ENCODE peak calls at places on chromosomes 4 and X, in eight cellular contexts. One of them, this sample, is unnamed.

GRCh38 chr4:74682567-74683359 is 111.6 kb downstream of the BTC start:
- DNase-seq in activated CD4-positive, alpha-beta T cell treated with anti-CD3 and anti-CD28 coated beads, Interleukin-2, amount 50 U/mL, for 4 hours: no peak
- DNase-seq in lung: peak; percentile 42
- DNase-seq in mucosa of descending colon: no peak
- DNase-seq in H9: peak; percentile 72
- DNase-seq in GM20000: no peak
- DNase-seq in A172: peak; percentile 87
- DNase-seq in NCI-H1436 treated with DMSO at 0.1 percent for 48 hours: no peak
- DNase-seq in this sample: no peak

GRCh38 chr4:1786544-1787362 is 6.3 kb upstream of the FGFR3 start:
- DNase-seq in activated CD4-positive, alpha-beta T cell treated with anti-CD3 and anti-CD28 coated beads, Interleukin-2, amount 50 U/mL, for 4 hours: no peak
- DNase-seq in lung: no peak
- DNase-seq in mucosa of descending colon: no peak
- DNase-seq in H9: no peak
- DNase-seq in GM20000: no peak
- DNase-seq in A172: no peak
- DNase-seq in NCI-H1436 treated with DMSO at 0.1 percent for 48 hours: no peak
- DNase-seq in this sample: no peak

GRCh38 chr4:11214281-11214680 is 214.4 kb downstream of the HS3ST1 start:
- DNase-seq in activated CD4-positive, alpha-beta T cell treated with anti-CD3 and anti-CD28 coated beads, Interleukin-2, amount 50 U/mL, for 4 hours: no peak
- DNase-seq in lung: no peak
- DNase-seq in mucosa of descending colon: no peak
- DNase-seq in H9: no peak
- DNase-seq in GM20000: no peak
- DNase-seq in A172: no peak
- DNase-seq in NCI-H1436 treated with DMSO at 0.1 percent for 48 hours: no peak
- DNase-seq in this sample: no peak

GRCh38 chrX:45903781-45904201 is 641.4 kb downstream of the ZNF674 start:
- DNase-seq in activated CD4-positive, alpha-beta T cell treated with anti-CD3 and anti-CD28 coated beads, Interleukin-2, amount 50 U/mL, for 4 hours: no peak
- DNase-seq in lung: no peak
- DNase-seq in mucosa of descending colon: no peak
- DNase-seq in H9: peak; percentile 38
- DNase-seq in GM20000: no peak
- DNase-seq in A172: no peak
- DNase-seq in NCI-H1436 treated with DMSO at 0.1 percent for 48 hours: no peak
- DNase-seq in this sample: no peak

GRCh38 chr4:137993232-137993631 is 248.9 kb downstream of the SLC7A11 start:
- DNase-seq in activated CD4-positive, alpha-beta T cell treated with anti-CD3 and anti-CD28 coated beads, Interleukin-2, amount 50 U/mL, for 4 hours: no peak
- DNase-seq in lung: no peak
- DNase-seq in mucosa of descending colon: no peak
- DNase-seq in H9: no peak
- DNase-seq in GM20000: no peak
- DNase-seq in A172: no peak
- DNase-seq in NCI-H1436 treated with DMSO at 0.1 percent for 48 hours: no peak
- DNase-seq in this sample: no peak

GRCh38 chrX:81174286-81174685 is 27.4 kb downstream of the HMGN5 start:
- DNase-seq in activated CD4-positive, alpha-beta T cell treated with anti-CD3 and anti-CD28 coated beads, Interleukin-2, amount 50 U/mL, for 4 hours: no peak
- DNase-seq in lung: no peak
- DNase-seq in mucosa of descending colon: no peak
- DNase-seq in H9: no peak
- DNase-seq in GM20000: peak; percentile 0
- DNase-seq in A172: peak; percentile 0
- DNase-seq in NCI-H1436 treated with DMSO at 0.1 percent for 48 hours: no peak
- DNase-seq in this sample: peak; percentile 17

GRCh38 chrX:119008122-119008744 is 33.8 kb downstream of the LONRF3 start:
- DNase-seq in activated CD4-positive, alpha-beta T cell treated with anti-CD3 and anti-CD28 coated beads, Interleukin-2, amount 50 U/mL, for 4 hours: peak; percentile 20
- DNase-seq in lung: no peak
- DNase-seq in mucosa of descending colon: no peak
- DNase-seq in H9: no peak
- DNase-seq in GM20000: peak; percentile 18
- DNase-seq in A172: peak; percentile 0
- DNase-seq in NCI-H1436 treated with DMSO at 0.1 percent for 48 hours: no peak
- DNase-seq in this sample: peak; percentile 24

GRCh38 chrX:121671649-121672048 is 624.2 kb downstream of the GLUD2 start:
- DNase-seq in activated CD4-positive, alpha-beta T cell treated with anti-CD3 and anti-CD28 coated beads, Interleukin-2, amount 50 U/mL, for 4 hours: no peak
- DNase-seq in lung: no peak
- DNase-seq in mucosa of descending colon: no peak
- DNase-seq in H9: no peak
- DNase-seq in GM20000: no peak
- DNase-seq in A172: no peak
- DNase-seq in NCI-H1436 treated with DMSO at 0.1 percent for 48 hours: no peak
- DNase-seq in this sample: peak; percentile 27

GRCh38 chr4:52144303-52144849 is 93.3 kb downstream of the SPATA18 start:
- DNase-seq in activated CD4-positive, alpha-beta T cell treated with anti-CD3 and anti-CD28 coated beads, Interleukin-2, amount 50 U/mL, for 4 hours: no peak
- DNase-seq in lung: no peak
- DNase-seq in mucosa of descending colon: no peak
- DNase-seq in H9: no peak
- DNase-seq in GM20000: no peak
- DNase-seq in A172: no peak
- DNase-seq in NCI-H1436 treated with DMSO at 0.1 percent for 48 hours: no peak
- DNase-seq in this sample: no peak

GRCh38 chr4:110854021-110854678 is 231.3 kb upstream of the PITX2 start:
- DNase-seq in activated CD4-positive, alpha-beta T cell treated with anti-CD3 and anti-CD28 coated beads, Interleukin-2, amount 50 U/mL, for 4 hours: no peak
- DNase-seq in lung: no peak
- DNase-seq in mucosa of descending colon: no peak
- DNase-seq in H9: no peak
- DNase-seq in GM20000: no peak
- DNase-seq in A172: peak; percentile 95
- DNase-seq in NCI-H1436 treated with DMSO at 0.1 percent for 48 hours: no peak
- DNase-seq in this sample: no peak

GRCh38 chrX:36957425-36958328 is 50.5 kb upstream of the FAM47C start:
- DNase-seq in activated CD4-positive, alpha-beta T cell treated with anti-CD3 and anti-CD28 coated beads, Interleukin-2, amount 50 U/mL, for 4 hours: no peak
- DNase-seq in lung: peak; percentile 32
- DNase-seq in mucosa of descending colon: peak; percentile 40
- DNase-seq in H9: peak; percentile 79
- DNase-seq in GM20000: no peak
- DNase-seq in A172: no peak
- DNase-seq in NCI-H1436 treated with DMSO at 0.1 percent for 48 hours: no peak
- DNase-seq in this sample: no peak

GRCh38 chr4:47642985-47643745 is 158.1 kb downstream of the ATP10D start:
- DNase-seq in activated CD4-positive, alpha-beta T cell treated with anti-CD3 and anti-CD28 coated beads, Interleukin-2, amount 50 U/mL, for 4 hours: no peak
- DNase-seq in lung: no peak
- DNase-seq in mucosa of descending colon: no peak
- DNase-seq in H9: no peak
- DNase-seq in GM20000: no peak
- DNase-seq in A172: peak; percentile 5
- DNase-seq in NCI-H1436 treated with DMSO at 0.1 percent for 48 hours: no peak
- DNase-seq in this sample: no peak

GRCh38 chr4:98617358-98618047 is 40.9 kb downstream of the TSPAN5 start:
- DNase-seq in activated CD4-positive, alpha-beta T cell treated with anti-CD3 and anti-CD28 coated beads, Interleukin-2, amount 50 U/mL, for 4 hours: no peak
- DNase-seq in lung: no peak
- DNase-seq in mucosa of descending colon: no peak
- DNase-seq in H9: no peak
- DNase-seq in GM20000: no peak
- DNase-seq in A172: no peak
- DNase-seq in NCI-H1436 treated with DMSO at 0.1 percent for 48 hours: no peak
- DNase-seq in this sample: no peak

GRCh38 chr4:152065545-152065944 is 304.7 kb upstream of the GATB start:
- DNase-seq in activated CD4-positive, alpha-beta T cell treated with anti-CD3 and anti-CD28 coated beads, Interleukin-2, amount 50 U/mL, for 4 hours: peak; percentile 11
- DNase-seq in lung: no peak
- DNase-seq in mucosa of descending colon: no peak
- DNase-seq in H9: no peak
- DNase-seq in GM20000: no peak
- DNase-seq in A172: no peak
- DNase-seq in NCI-H1436 treated with DMSO at 0.1 percent for 48 hours: no peak
- DNase-seq in this sample: no peak

GRCh38 chr4:2924765-2925301 is 38.4 kb downstream of the NOP14 start:
- DNase-seq in activated CD4-positive, alpha-beta T cell treated with anti-CD3 and anti-CD28 coated beads, Interleukin-2, amount 50 U/mL, for 4 hours: no peak
- DNase-seq in lung: no peak
- DNase-seq in mucosa of descending colon: peak; percentile 27
- DNase-seq in H9: no peak
- DNase-seq in GM20000: no peak
- DNase-seq in A172: no peak
- DNase-seq in NCI-H1436 treated with DMSO at 0.1 percent for 48 hours: no peak
- DNase-seq in this sample: no peak

GRCh38 chr4:39365360-39365759 is 802 bp downstream of the RFC1 start:
- DNase-seq in activated CD4-positive, alpha-beta T cell treated with anti-CD3 and anti-CD28 coated beads, Interleukin-2, amount 50 U/mL, for 4 hours: no peak
- DNase-seq in lung: no peak
- DNase-seq in mucosa of descending colon: no peak
- DNase-seq in H9: no peak
- DNase-seq in GM20000: no peak
- DNase-seq in A172: no peak
- DNase-seq in NCI-H1436 treated with DMSO at 0.1 percent for 48 hours: no peak
- DNase-seq in this sample: no peak

GRCh38 chrX:47321386-47321785 is 49.0 kb upstream of the ZNF157 start:
- DNase-seq in activated CD4-positive, alpha-beta T cell treated with anti-CD3 and anti-CD28 coated beads, Interleukin-2, amount 50 U/mL, for 4 hours: no peak
- DNase-seq in lung: peak; percentile 52
- DNase-seq in mucosa of descending colon: no peak
- DNase-seq in H9: peak; percentile 93
- DNase-seq in GM20000: no peak
- DNase-seq in A172: no peak
- DNase-seq in NCI-H1436 treated with DMSO at 0.1 percent for 48 hours: no peak
- DNase-seq in this sample: no peak

GRCh38 chrX:16786791-16787735 is 797 bp downstream of the TXLNG start:
- DNase-seq in activated CD4-positive, alpha-beta T cell treated with anti-CD3 and anti-CD28 coated beads, Interleukin-2, amount 50 U/mL, for 4 hours: peak; percentile 40
- DNase-seq in lung: no peak
- DNase-seq in mucosa of descending colon: peak; percentile 74
- DNase-seq in H9: no peak
- DNase-seq in GM20000: peak; percentile 46
- DNase-seq in A172: no peak
- DNase-seq in NCI-H1436 treated with DMSO at 0.1 percent for 48 hours: no peak
- DNase-seq in this sample: peak; percentile 33

GRCh38 chr4:104446431-104446925 is 48.2 kb downstream of the CXXC4 start:
- DNase-seq in activated CD4-positive, alpha-beta T cell treated with anti-CD3 and anti-CD28 coated beads, Interleukin-2, amount 50 U/mL, for 4 hours: no peak
- DNase-seq in lung: no peak
- DNase-seq in mucosa of descending colon: no peak
- DNase-seq in H9: no peak
- DNase-seq in GM20000: no peak
- DNase-seq in A172: no peak
- DNase-seq in NCI-H1436 treated with DMSO at 0.1 percent for 48 hours: no peak
- DNase-seq in this sample: no peak

GRCh38 chr4:37748546-37748945 is 62.4 kb upstream of the RELL1 start:
- DNase-seq in activated CD4-positive, alpha-beta T cell treated with anti-CD3 and anti-CD28 coated beads, Interleukin-2, amount 50 U/mL, for 4 hours: no peak
- DNase-seq in lung: no peak
- DNase-seq in mucosa of descending colon: no peak
- DNase-seq in H9: no peak
- DNase-seq in GM20000: no peak
- DNase-seq in A172: no peak
- DNase-seq in NCI-H1436 treated with DMSO at 0.1 percent for 48 hours: no peak
- DNase-seq in this sample: no peak

GRCh38 chr4:16269742-16270522 is 43.7 kb upstream of the TAPT1 start:
- DNase-seq in activated CD4-positive, alpha-beta T cell treated with anti-CD3 and anti-CD28 coated beads, Interleukin-2, amount 50 U/mL, for 4 hours: no peak
- DNase-seq in lung: no peak
- DNase-seq in mucosa of descending colon: no peak
- DNase-seq in H9: no peak
- DNase-seq in GM20000: no peak
- DNase-seq in A172: no peak
- DNase-seq in NCI-H1436 treated with DMSO at 0.1 percent for 48 hours: no peak
- DNase-seq in this sample: no peak

GRCh38 chr4:31461425-31461824 is 741.3 kb downstream of the PCDH7 start:
- DNase-seq in activated CD4-positive, alpha-beta T cell treated with anti-CD3 and anti-CD28 coated beads, Interleukin-2, amount 50 U/mL, for 4 hours: no peak
- DNase-seq in lung: no peak
- DNase-seq in mucosa of descending colon: no peak
- DNase-seq in H9: no peak
- DNase-seq in GM20000: no peak
- DNase-seq in A172: peak; percentile 91
- DNase-seq in NCI-H1436 treated with DMSO at 0.1 percent for 48 hours: no peak
- DNase-seq in this sample: no peak

GRCh38 chr4:156958276-156959074 is 13.1 kb downstream of the PDGFC start:
- DNase-seq in activated CD4-positive, alpha-beta T cell treated with anti-CD3 and anti-CD28 coated beads, Interleukin-2, amount 50 U/mL, for 4 hours: no peak
- DNase-seq in lung: no peak
- DNase-seq in mucosa of descending colon: no peak
- DNase-seq in H9: no peak
- DNase-seq in GM20000: no peak
- DNase-seq in A172: no peak
- DNase-seq in NCI-H1436 treated with DMSO at 0.1 percent for 48 hours: no peak
- DNase-seq in this sample: no peak

GRCh38 chr4:136311774-136312173 is 1220.5 kb downstream of the PCDH18 start:
- DNase-seq in activated CD4-positive, alpha-beta T cell treated with anti-CD3 and anti-CD28 coated beads, Interleukin-2, amount 50 U/mL, for 4 hours: no peak
- DNase-seq in lung: no peak
- DNase-seq in mucosa of descending colon: no peak
- DNase-seq in H9: no peak
- DNase-seq in GM20000: no peak
- DNase-seq in A172: no peak
- DNase-seq in NCI-H1436 treated with DMSO at 0.1 percent for 48 hours: no peak
- DNase-seq in this sample: no peak

GRCh38 chrX:121902463-121902862 is 855.1 kb downstream of the GLUD2 start:
- DNase-seq in activated CD4-positive, alpha-beta T cell treated with anti-CD3 and anti-CD28 coated beads, Interleukin-2, amount 50 U/mL, for 4 hours: no peak
- DNase-seq in lung: no peak
- DNase-seq in mucosa of descending colon: no peak
- DNase-seq in H9: no peak
- DNase-seq in GM20000: no peak
- DNase-seq in A172: no peak
- DNase-seq in NCI-H1436 treated with DMSO at 0.1 percent for 48 hours: no peak
- DNase-seq in this sample: no peak

GRCh38 chr4:38099908-38100407 is 139.8 kb downstream of the PTTG2 start:
- DNase-seq in activated CD4-positive, alpha-beta T cell treated with anti-CD3 and anti-CD28 coated beads, Interleukin-2, amount 50 U/mL, for 4 hours: no peak
- DNase-seq in lung: no peak
- DNase-seq in mucosa of descending colon: no peak
- DNase-seq in H9: no peak
- DNase-seq in GM20000: no peak
- DNase-seq in A172: no peak
- DNase-seq in NCI-H1436 treated with DMSO at 0.1 percent for 48 hours: no peak
- DNase-seq in this sample: no peak

GRCh38 chr4:108793413-108793812 is 30.6 kb upstream of the ETNPPL start:
- DNase-seq in activated CD4-positive, alpha-beta T cell treated with anti-CD3 and anti-CD28 coated beads, Interleukin-2, amount 50 U/mL, for 4 hours: no peak
- DNase-seq in lung: no peak
- DNase-seq in mucosa of descending colon: no peak
- DNase-seq in H9: no peak
- DNase-seq in GM20000: no peak
- DNase-seq in A172: no peak
- DNase-seq in NCI-H1436 treated with DMSO at 0.1 percent for 48 hours: no peak
- DNase-seq in this sample: no peak

GRCh38 chr4:99117876-99118693 is 26.0 kb downstream of the ADH4 start:
- DNase-seq in activated CD4-positive, alpha-beta T cell treated with anti-CD3 and anti-CD28 coated beads, Interleukin-2, amount 50 U/mL, for 4 hours: no peak
- DNase-seq in lung: no peak
- DNase-seq in mucosa of descending colon: no peak
- DNase-seq in H9: no peak
- DNase-seq in GM20000: peak; percentile 33
- DNase-seq in A172: no peak
- DNase-seq in NCI-H1436 treated with DMSO at 0.1 percent for 48 hours: no peak
- DNase-seq in this sample: peak; percentile 33

GRCh38 chrX:8629871-8630270 is 102.1 kb downstream of the ANOS1 start:
- DNase-seq in activated CD4-positive, alpha-beta T cell treated with anti-CD3 and anti-CD28 coated beads, Interleukin-2, amount 50 U/mL, for 4 hours: no peak
- DNase-seq in lung: no peak
- DNase-seq in mucosa of descending colon: no peak
- DNase-seq in H9: no peak
- DNase-seq in GM20000: no peak
- DNase-seq in A172: peak; percentile 11
- DNase-seq in NCI-H1436 treated with DMSO at 0.1 percent for 48 hours: no peak
- DNase-seq in this sample: no peak

GRCh38 chr4:128228778-128229457 is 58.7 kb downstream of the PGRMC2 start:
- DNase-seq in activated CD4-positive, alpha-beta T cell treated with anti-CD3 and anti-CD28 coated beads, Interleukin-2, amount 50 U/mL, for 4 hours: no peak
- DNase-seq in lung: no peak
- DNase-seq in mucosa of descending colon: no peak
- DNase-seq in H9: no peak
- DNase-seq in GM20000: no peak
- DNase-seq in A172: no peak
- DNase-seq in NCI-H1436 treated with DMSO at 0.1 percent for 48 hours: no peak
- DNase-seq in this sample: no peak

GRCh38 chr4:3747582-3747906 is 18.6 kb upstream of the ADRA2C start:
- DNase-seq in activated CD4-positive, alpha-beta T cell treated with anti-CD3 and anti-CD28 coated beads, Interleukin-2, amount 50 U/mL, for 4 hours: no peak
- DNase-seq in lung: no peak
- DNase-seq in mucosa of descending colon: no peak
- DNase-seq in H9: peak; percentile 85
- DNase-seq in GM20000: no peak
- DNase-seq in A172: no peak
- DNase-seq in NCI-H1436 treated with DMSO at 0.1 percent for 48 hours: no peak
- DNase-seq in this sample: no peak

GRCh38 chr4:10109995-10110670 is 6.5 kb downstream of the WDR1 start:
- DNase-seq in activated CD4-positive, alpha-beta T cell treated with anti-CD3 and anti-CD28 coated beads, Interleukin-2, amount 50 U/mL, for 4 hours: no peak
- DNase-seq in lung: no peak
- DNase-seq in mucosa of descending colon: peak; percentile 25
- DNase-seq in H9: no peak
- DNase-seq in GM20000: no peak
- DNase-seq in A172: no peak
- DNase-seq in NCI-H1436 treated with DMSO at 0.1 percent for 48 hours: no peak
- DNase-seq in this sample: no peak

GRCh38 chr4:144906181-144906895 is 191.7 kb downstream of the ANAPC10 start:
- DNase-seq in activated CD4-positive, alpha-beta T cell treated with anti-CD3 and anti-CD28 coated beads, Interleukin-2, amount 50 U/mL, for 4 hours: no peak
- DNase-seq in lung: no peak
- DNase-seq in mucosa of descending colon: no peak
- DNase-seq in H9: no peak
- DNase-seq in GM20000: no peak
- DNase-seq in A172: peak; percentile 6
- DNase-seq in NCI-H1436 treated with DMSO at 0.1 percent for 48 hours: no peak
- DNase-seq in this sample: peak; percentile 32